ENCODE peak calls at places on chromosomes 2 and 18, in ten cellular contexts. P is AG04450, Z is thoracic aorta, R is GM12865, E is right cardiac atrium, D is SJSA1, N is adipocyte, Q is Panc1, G is IMR-90, T is HFF-Myc. M is an unnamed sample.

GRCh38 chr2:229578052-229578846 is 136.1 kb downstream of the DNER start:
- DNase-seq in P (no peak), Z (no peak), R (no peak), E (no peak), D (no peak), N (no peak), Q (no peak), G (no peak), T (no peak), M (no peak)

GRCh38 chr2:47174731-47175361 is 19.7 kb upstream of the STPG4 start:
- DNase-seq in P (no peak), Z (no peak), R (peak; percentile 66), E (no peak), D (peak; percentile 48), N (peak; percentile 67), Q (no peak), G (peak; percentile 62), T (no peak), M (peak; percentile 68)

GRCh38 chr2:32357545-32358482 is 991 bp downstream of the BIRC6 start:
- DNase-seq in P (no peak), Z (peak; percentile 6), R (peak; percentile 58), E (peak; percentile 78), D (peak; percentile 50), N (peak; percentile 57), Q (no peak), G (peak; percentile 31), T (no peak), M (peak; percentile 34)

GRCh38 chr2:55929476-55929875 is 5.9 kb upstream of the EFEMP1 start:
- DNase-seq in P (no peak), Z (no peak), R (no peak), E (no peak), D (no peak), N (peak; percentile 27), Q (no peak), G (no peak), T (no peak), M (no peak)

GRCh38 chr2:195494452-195494851 is 162.6 kb upstream of the SLC39A10 start:
- DNase-seq in P (no peak), Z (no peak), R (no peak), E (no peak), D (no peak), N (peak; percentile 71), Q (no peak), G (no peak), T (no peak), M (no peak)

GRCh38 chr2:208033701-208034502 is 8.6 kb upstream of the PLEKHM3 start:
- DNase-seq in P (no peak), Z (no peak), R (peak; percentile 82), E (no peak), D (no peak), N (peak; percentile 28), Q (no peak), G (peak; percentile 24), T (no peak), M (peak; percentile 35)

GRCh38 chr18:36735130-36735529 is 93.7 kb downstream of the TPGS2 start:
- DNase-seq in P (no peak), Z (no peak), R (peak; percentile 44), E (no peak), D (no peak), N (no peak), Q (no peak), G (no peak), T (no peak), M (no peak)

GRCh38 chr2:234839285-234839684 is 112.5 kb upstream of the SH3BP4 start:
- DNase-seq in P (no peak), Z (no peak), R (no peak), E (no peak), D (peak; percentile 96), N (peak; percentile 23), Q (no peak), G (no peak), T (no peak), M (peak; percentile 50)

DNA sequence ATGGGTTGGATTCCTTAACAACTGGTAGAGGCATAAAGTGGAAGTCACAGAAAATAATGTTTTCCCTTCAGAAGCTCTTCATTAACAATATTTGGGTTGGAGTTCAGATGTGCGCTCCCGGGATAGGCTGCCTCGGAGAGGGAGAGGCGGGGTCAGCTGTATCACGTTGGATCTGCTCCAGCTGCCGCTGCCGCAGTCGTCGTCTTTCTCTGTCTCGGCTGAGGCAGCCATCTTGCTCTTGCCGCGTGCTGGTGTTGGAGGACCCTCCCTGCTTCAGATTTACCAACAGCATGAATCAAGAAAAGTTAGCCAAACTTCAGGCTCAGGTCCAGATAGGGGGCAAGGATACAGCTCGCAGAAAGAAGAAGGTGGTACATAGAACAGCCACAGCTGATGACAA is 35.1 kb downstream of the TANC1 start:
- DNase-seq in P (no peak), Z (no peak), R (no peak), E (peak; percentile 74), D (no peak), N (no peak), Q (no peak), G (peak; percentile 35), T (no peak), M (no peak)
- H3K4me3 ChIP-seq in P (no peak overlapping the region), Z (no peak overlapping the region), R (no peak overlapping the region), E (no peak overlapping the region), D (no peak overlapping the region), N (no peak overlapping the region), Q (no peak overlapping the region), G (no peak overlapping the region), T (no peak overlapping the region), M (no peak overlapping the region)

GRCh38 chr2:191846787-191847620 is at the start of gene CAVIN2:
- DNase-seq in P (peak; percentile 82), Z (no peak), R (no peak), E (peak; percentile 82), D (peak; percentile 79), N (peak; percentile 87), Q (no peak), G (peak; percentile 90), T (peak; percentile 56), M (peak; percentile 61)

GRCh38 chr2:191845876-191846786 is 757 bp downstream of the CAVIN2 start:
- DNase-seq in P (no peak), Z (no peak), R (no peak), E (peak; percentile 72), D (no peak), N (no peak), Q (no peak), G (no peak), T (no peak), M (no peak)

GRCh38 chr2:191844706-191845105 is 2.2 kb downstream of the CAVIN2 start:
- DNase-seq in P (no peak), Z (no peak), R (no peak), E (no peak), D (no peak), N (no peak), Q (no peak), G (peak; percentile 48), T (no peak), M (no peak)

GRCh38 chr2:191847764-191848163 is 876 bp upstream of the CAVIN2 start:
- DNase-seq in P (no peak), Z (no peak), R (no peak), E (no peak), D (no peak), N (no peak), Q (no peak), G (no peak), T (no peak), M (no peak)

DNA sequence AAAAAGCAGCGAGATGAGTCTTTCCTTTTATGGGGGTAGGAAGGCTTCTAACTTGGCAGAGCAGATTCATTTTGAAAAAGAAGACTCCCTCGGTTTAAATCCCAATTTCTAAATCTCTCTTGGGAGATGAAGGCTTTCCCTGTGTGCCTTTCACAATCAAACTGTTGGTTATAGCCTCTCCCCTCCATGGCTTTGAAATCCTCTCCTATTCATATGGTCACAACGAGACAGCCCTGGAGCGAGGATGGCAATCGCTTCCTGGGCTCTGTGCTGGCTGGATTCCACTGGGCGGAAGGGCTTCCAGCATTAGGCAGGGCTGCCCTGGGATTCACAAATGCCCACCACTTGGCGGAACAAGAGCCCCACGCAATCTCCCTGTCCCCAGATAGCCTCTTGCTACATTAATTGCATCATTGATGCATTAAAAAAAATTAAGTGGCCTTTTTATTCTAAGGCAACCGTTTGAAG is 1.6 kb downstream of the CAVIN2 start:
- DNase-seq in P (no peak), Z (no peak), R (no peak), E (peak; percentile 86), D (no peak), N (peak; percentile 62), Q (no peak), G (no peak), T (no peak), M (no peak)
- H3K4me3 ChIP-seq in P (peak overlapping the region; percentile 63), Z (peak overlapping the region; percentile 64), R (no peak overlapping the region), E (peak overlapping the region; percentile 52), D (peak overlapping the region; percentile 34), N (peak overlapping the region; percentile 71), Q (no peak overlapping the region), G (peak overlapping the region; percentile 33), T (peak overlapping the region; percentile 27), M (peak overlapping the region; percentile 13)

GRCh38 chr2:200367155-200367554 is 60.7 kb downstream of the SPATS2L start:
- DNase-seq in P (no peak), Z (no peak), R (no peak), E (no peak), D (no peak), N (peak; percentile 27), Q (no peak), G (no peak), T (no peak), M (no peak)
- H3K4me3 ChIP-seq in P (no peak overlapping the region), Z (no peak overlapping the region), R (no peak overlapping the region), E (no peak overlapping the region), D (no peak overlapping the region), N (no peak overlapping the region), Q (no peak overlapping the region), G (no peak overlapping the region), T (no peak overlapping the region), M (no peak overlapping the region)

GRCh38 chr2:240454031-240454901 is 18.8 kb downstream of the GPC1 start:
- DNase-seq in P (no peak), Z (no peak), R (no peak), E (peak; percentile 58), D (no peak), N (no peak), Q (no peak), G (no peak), T (no peak), M (no peak)

GRCh38 chr2:240455227-240455718 is 19.8 kb downstream of the GPC1 start:
- DNase-seq in P (no peak), Z (no peak), R (no peak), E (no peak), D (no peak), N (no peak), Q (no peak), G (no peak), T (no peak), M (no peak)

GRCh38 chr2:240451791-240452470 is 16.5 kb downstream of the GPC1 start:
- DNase-seq in P (no peak), Z (no peak), R (no peak), E (peak; percentile 51), D (no peak), N (no peak), Q (no peak), G (no peak), T (no peak), M (no peak)

GRCh38 chr2:240452471-240453256 is 17.2 kb downstream of the GPC1 start:
- DNase-seq in P (no peak), Z (no peak), R (no peak), E (peak; percentile 91), D (peak; percentile 67), N (peak; percentile 88), Q (no peak), G (peak; percentile 35), T (no peak), M (no peak)

DNA sequence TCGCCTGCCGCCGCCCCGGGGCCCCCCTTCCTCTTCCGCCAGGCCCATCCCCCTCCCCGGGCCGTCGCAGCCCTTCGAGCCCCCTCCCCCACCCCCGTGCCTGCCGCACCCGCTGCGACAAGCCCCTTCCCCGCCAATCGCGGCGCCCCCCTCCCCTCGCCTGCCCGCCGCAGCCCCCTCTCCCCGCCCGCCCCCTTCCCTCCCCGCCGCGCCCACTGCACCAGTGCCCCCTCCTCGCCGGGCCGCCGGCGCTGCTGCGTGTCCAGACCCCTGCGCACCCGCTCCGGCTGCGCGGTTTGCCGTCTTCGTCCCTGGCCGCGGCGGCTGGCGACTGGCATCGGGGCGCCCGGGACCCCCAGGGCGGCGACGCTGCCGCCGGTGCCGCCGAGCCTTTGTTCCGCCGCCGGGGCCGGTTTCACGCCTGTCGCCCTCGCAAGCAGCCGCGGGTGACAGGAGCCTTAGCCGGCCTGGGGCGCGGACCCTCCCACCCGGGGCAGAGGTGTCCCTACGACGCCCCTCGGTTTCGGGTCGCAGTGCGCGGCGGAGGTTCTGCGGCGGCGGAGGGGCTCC is 18.1 kb downstream of the GPC1 start:
- DNase-seq in P (no peak), Z (no peak), R (no peak), E (peak; percentile 64), D (no peak), N (peak; percentile 14), Q (no peak), G (no peak), T (no peak), M (no peak)
- H3K4me3 ChIP-seq in P (peak overlapping the region; percentile 36), Z (peak overlapping the region; percentile 56), R (no peak overlapping the region), E (peak overlapping the region; percentile 6), D (no peak overlapping the region), N (no peak overlapping the region), Q (no peak overlapping the region), G (no peak overlapping the region), T (no peak overlapping the region), M (no peak overlapping the region)

M was measured in astrocyte.